ENCODE peak calls at places on chromosomes 11 and 22, in nine cellular contexts. S is cardiac fibroblast; K is NB4; Q is HL-60; F is A673; T is lower lobe of right lung; E is CD8-positive, alpha-beta memory T cell; L is astrocyte of the spinal cord; D is heart right ventricle. G is an unnamed sample.

GRCh38 chr22:30414525-30415047 is 11.0 kb upstream of the MTFP1 start:
- DNase-seq in S (peak), K (no peak), Q (no peak), F (no peak), T (no peak), E (no peak), L (no peak), D (no peak), G (no peak)

GRCh38 chr22:26718905-26719304 is 61.5 kb downstream of the MIAT start:
- DNase-seq in S (peak), K (no peak), Q (no peak), F (peak), T (no peak), E (no peak), L (peak), D (no peak), G (no peak)

GRCh38 chr11:36034572-36035331 is 90.9 kb downstream of the LDLRAD3 start:
- DNase-seq in S (peak), K (no peak), Q (no peak), F (no peak), T (no peak), E (no peak), L (peak), D (no peak), G (no peak)

GRCh38 chr11:3194016-3194816 is 24.4 kb downstream of the MRGPRG start:
- DNase-seq in S (no peak), K (no peak), Q (no peak), F (no peak), T (no peak), E (no peak), L (no peak), D (no peak), G (no peak)

GRCh38 chr22:17777005-17777716 is 2.9 kb upstream of the BID start:
- DNase-seq in S (no peak), K (peak), Q (no peak), F (no peak), T (peak), E (peak), L (no peak), D (no peak), G (no peak)

GRCh38 chr11:4539603-4540219 is 5.3 kb upstream of the OR52M1 start:
- DNase-seq in S (peak), K (peak), Q (peak), F (peak), T (peak), E (peak), L (peak), D (peak), G (peak)

GRCh38 chr11:101860694-101861371 is 54.0 kb upstream of the CEP126 start:
- DNase-seq in S (peak), K (peak), Q (no peak), F (peak), T (no peak), E (peak), L (peak), D (no peak), G (peak)

GRCh38 chr11:78219493-78220217 is 30.9 kb downstream of the USP35 start:
- DNase-seq in S (no peak), K (no peak), Q (no peak), F (no peak), T (no peak), E (no peak), L (no peak), D (no peak), G (no peak)

GRCh38 chr11:44621784-44622183 is 56.3 kb downstream of the CD82 start:
- DNase-seq in S (no peak), K (peak), Q (no peak), F (no peak), T (no peak), E (no peak), L (no peak), D (no peak), G (no peak)

GRCh38 chr22:39287076-39287743 is 32.2 kb downstream of the RPL3 start:
- DNase-seq in S (no peak), K (peak), Q (peak), F (no peak), T (peak), E (no peak), L (no peak), D (no peak), G (no peak)

GRCh38 chr11:116108161-116108560 is 603.9 kb upstream of the CADM1 start:
- DNase-seq in S (no peak), K (no peak), Q (no peak), F (no peak), T (no peak), E (no peak), L (no peak), D (no peak), G (no peak)

GRCh38 chr11:78256962-78257361 is 68.2 kb downstream of the USP35 start:
- DNase-seq in S (peak), K (peak), Q (no peak), F (peak), T (peak), E (no peak), L (peak), D (peak), G (no peak)

GRCh38 chr11:116035972-116036371 is 531.8 kb upstream of the CADM1 start:
- DNase-seq in S (no peak), K (no peak), Q (no peak), F (no peak), T (no peak), E (no peak), L (no peak), D (no peak), G (no peak)

GRCh38 chr11:77146261-77147035 is 18.4 kb downstream of the MYO7A start:
- DNase-seq in S (no peak), K (no peak), Q (no peak), F (no peak), T (no peak), E (no peak), L (no peak), D (peak), G (no peak)

GRCh38 chr11:20563871-20564270 is 35.5 kb upstream of the SLC6A5 start:
- DNase-seq in S (no peak), K (no peak), Q (no peak), F (no peak), T (no peak), E (no peak), L (no peak), D (no peak), G (no peak)

GRCh38 chr11:126476977-126477376 is 121.5 kb downstream of the ST3GAL4 start:
- DNase-seq in S (no peak), K (peak), Q (no peak), F (peak), T (no peak), E (no peak), L (no peak), D (no peak), G (no peak)

GRCh38 chr11:1844221-1845094 is 5.7 kb downstream of the TNNI2 start:
- DNase-seq in S (no peak), K (peak), Q (peak), F (no peak), T (peak), E (peak), L (peak), D (peak), G (no peak)

GRCh38 chr11:28835790-28836189 is 727.6 kb downstream of the METTL15 start:
- DNase-seq in S (peak), K (no peak), Q (no peak), F (peak), T (no peak), E (no peak), L (peak), D (no peak), G (no peak)

GRCh38 chr22:44068422-44069191 is 44.5 kb downstream of the PARVB start:
- DNase-seq in S (no peak), K (peak), Q (peak), F (no peak), T (peak), E (no peak), L (no peak), D (peak), G (no peak)

GRCh38 chr11:80240245-80240644 is 799.4 kb upstream of the TENM4 start:
- DNase-seq in S (no peak), K (no peak), Q (no peak), F (no peak), T (no peak), E (no peak), L (no peak), D (no peak), G (no peak)

GRCh38 chr22:39554170-39554569 is 16.4 kb upstream of the CACNA1I start:
- DNase-seq in S (no peak), K (no peak), Q (no peak), F (no peak), T (no peak), E (no peak), L (no peak), D (no peak), G (no peak)

GRCh38 chr11:47445840-47446239 is 3.1 kb downstream of the RAPSN start:
- DNase-seq in S (no peak), K (no peak), Q (no peak), F (no peak), T (no peak), E (no peak), L (no peak), D (no peak), G (no peak)

GRCh38 chr11:95451682-95452081 is 220.7 kb upstream of the SESN3 start:
- DNase-seq in S (peak), K (peak), Q (peak), F (no peak), T (no peak), E (no peak), L (peak), D (no peak), G (no peak)

GRCh38 chr11:65502852-65503603 is 4.2 kb downstream of the MALAT1 start:
- DNase-seq in S (peak), K (peak), Q (peak), F (no peak), T (no peak), E (peak), L (peak), D (no peak), G (no peak)

GRCh38 chr11:23569547-23569946 is 709.3 kb upstream of the CCDC179 start:
- DNase-seq in S (no peak), K (no peak), Q (no peak), F (no peak), T (no peak), E (no peak), L (no peak), D (no peak), G (no peak)

GRCh38 chr11:112697371-112697770 is 263.8 kb upstream of the NCAM1 start:
- DNase-seq in S (no peak), K (no peak), Q (no peak), F (no peak), T (no peak), E (no peak), L (no peak), D (no peak), G (no peak)

GRCh38 chr11:18526130-18526520 is 617 bp downstream of the TSG101 start:
- DNase-seq in S (no peak), K (no peak), Q (no peak), F (no peak), T (no peak), E (no peak), L (no peak), D (no peak), G (no peak)

GRCh38 chr22:25716637-25717036 is 25.4 kb upstream of the MYO18B start:
- DNase-seq in S (no peak), K (no peak), Q (no peak), F (no peak), T (no peak), E (no peak), L (no peak), D (no peak), G (no peak)

GRCh38 chr11:3627291-3627690 is 14.5 kb downstream of the ART5 start:
- DNase-seq in S (peak), K (no peak), Q (no peak), F (no peak), T (no peak), E (no peak), L (peak), D (no peak), G (no peak)

GRCh38 chr11:34650528-34650927 is 29.6 kb downstream of the EHF start:
- DNase-seq in S (peak), K (peak), Q (no peak), F (peak), T (no peak), E (peak), L (peak), D (no peak), G (no peak)

DNA sequence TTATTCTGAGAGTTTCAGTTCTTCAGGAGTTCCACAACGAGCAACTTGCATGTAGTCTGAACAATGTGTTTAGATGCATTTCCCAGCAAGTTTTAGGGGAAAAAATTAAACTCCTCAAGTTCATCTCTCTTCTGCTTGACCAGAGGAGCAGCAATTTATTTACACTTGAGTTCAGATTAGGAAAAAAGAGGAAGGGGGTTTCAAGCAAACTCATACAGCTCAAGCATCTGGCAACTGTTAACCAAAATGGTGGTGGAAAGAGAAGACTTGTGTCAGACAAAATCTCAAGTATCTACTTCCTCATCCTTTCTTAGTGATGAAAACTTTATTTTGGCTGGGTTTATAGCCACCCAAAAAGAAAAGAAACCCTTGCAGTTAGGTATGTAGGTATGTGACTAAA is 29.1 kb upstream of the PICALM start:
- DNase-seq in S (no peak), K (peak), Q (no peak), F (no peak), T (no peak), E (no peak), L (no peak), D (no peak), G (no peak)
- H3K4me3 ChIP-seq in S (no peak), K (no peak), Q (no peak), F (no peak), T (no peak), E (no peak), L (no peak), D (no peak), G (no peak)

GRCh38 chr22:37043214-37043827 is 8.2 kb upstream of the KCTD17 start:
- DNase-seq in S (no peak), K (no peak), Q (no peak), F (no peak), T (no peak), E (no peak), L (no peak), D (peak), G (no peak)
- H3K4me3 ChIP-seq in S (no peak), K (no peak), Q (no peak), F (no peak), T (no peak), E (no peak), L (no peak), D (no peak), G (no peak)

DNA sequence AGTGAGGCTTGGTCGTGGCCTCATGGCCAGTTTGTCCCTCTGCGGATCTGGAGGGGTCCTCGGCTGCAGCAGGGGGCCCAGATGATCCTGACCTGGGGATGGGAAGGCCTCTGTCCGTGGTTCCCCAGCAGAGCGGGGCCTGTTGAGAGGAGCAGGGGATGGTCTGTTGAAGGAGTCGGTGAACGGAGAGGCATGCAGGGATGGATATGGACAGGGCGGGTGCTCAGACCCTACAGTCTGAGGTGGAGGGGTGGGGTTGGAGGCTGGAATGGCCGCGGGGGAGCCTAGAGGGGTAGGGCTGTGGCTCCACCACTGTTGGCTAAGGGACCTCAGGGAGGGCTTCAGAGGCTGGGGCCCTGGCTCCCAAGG is 33.8 kb downstream of the RTN4R start:
- DNase-seq in S (no peak), K (no peak), Q (no peak), F (no peak), T (no peak), E (no peak), L (no peak), D (no peak), G (no peak)
- H3K4me3 ChIP-seq in S (no peak), K (no peak), Q (no peak), F (no peak), T (no peak), E (no peak), L (no peak), D (no peak), G (no peak)

GRCh38 chr22:49549256-49549655 is 278.4 kb downstream of the BRD1 start:
- DNase-seq in S (no peak), K (no peak), Q (no peak), F (no peak), T (peak), E (no peak), L (no peak), D (no peak), G (no peak)
- H3K4me3 ChIP-seq in S (no peak), K (no peak), Q (no peak), F (no peak), T (no peak), E (no peak), L (no peak), D (no peak), G (no peak)

GRCh38 chr11:16741473-16741872 is 3.0 kb downstream of the C11orf58 start:
- DNase-seq in S (no peak), K (no peak), Q (no peak), F (no peak), T (no peak), E (no peak), L (no peak), D (no peak), G (no peak)

GRCh38 chr11:16744128-16744725 is 5.8 kb downstream of the C11orf58 start:
- DNase-seq in S (no peak), K (no peak), Q (no peak), F (no peak), T (no peak), E (no peak), L (no peak), D (no peak), G (no peak)

GRCh38 chr11:16739326-16739875 is 954 bp downstream of the C11orf58 start:
- DNase-seq in S (peak), K (peak), Q (no peak), F (no peak), T (no peak), E (peak), L (peak), D (no peak), G (no peak)

GRCh38 chr11:16745950-16746349 is 7.5 kb downstream of the C11orf58 start:
- DNase-seq in S (no peak), K (no peak), Q (no peak), F (no peak), T (no peak), E (no peak), L (no peak), D (no peak), G (peak)

DNA sequence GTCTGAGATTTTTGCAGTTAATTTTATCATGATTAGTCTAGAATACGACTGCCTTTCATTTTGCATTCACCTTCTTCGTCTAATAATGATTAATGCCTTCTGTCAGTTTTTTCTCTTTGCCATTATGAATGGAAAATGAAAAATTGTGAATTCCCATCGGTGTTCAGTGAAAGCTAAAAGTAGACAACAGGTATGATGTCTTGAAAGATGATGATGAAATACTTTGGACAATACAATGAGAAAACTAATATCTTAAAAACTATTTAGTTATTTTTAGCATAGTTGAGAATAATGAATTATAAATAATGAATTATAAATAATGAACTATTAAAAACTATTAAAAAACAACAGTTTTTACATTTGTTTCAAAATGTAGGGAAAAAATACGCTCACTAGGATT is 5.0 kb downstream of the C11orf58 start:
- DNase-seq in S (no peak), K (no peak), Q (no peak), F (no peak), T (no peak), E (no peak), L (no peak), D (no peak), G (no peak)
- H3K4me3 ChIP-seq in S (no peak), K (no peak), Q (no peak), F (no peak), T (no peak), E (no peak), L (no peak), D (no peak), G (no peak)

G was measured in HAP-1.